ENCODE peak calls at places on chromosomes 4 and X, in four cellular contexts. One of them, this sample, is unnamed.

GRCh38 chr4:7546809-7547367 is 112.2 kb upstream of the PSAPL1 start:
- DNase-seq in Panc1: no peak
- DNase-seq in breast epithelium: no peak
- DNase-seq in HepG2: no peak
- DNase-seq in this sample: no peak

GRCh38 chr4:163748474-163748873 is 254.0 kb downstream of the TMA16 start:
- DNase-seq in Panc1: no peak
- DNase-seq in breast epithelium: no peak
- DNase-seq in HepG2: no peak
- DNase-seq in this sample: no peak

GRCh38 chrX:80879916-80880315 is 70.2 kb upstream of the BRWD3 start:
- DNase-seq in Panc1: no peak
- DNase-seq in breast epithelium: no peak
- DNase-seq in HepG2: no peak
- DNase-seq in this sample: no peak

GRCh38 chr4:139300431-139301142 is 718 bp upstream of the NAA15 start:
- DNase-seq in Panc1: peak; percentile 39
- DNase-seq in breast epithelium: no peak
- DNase-seq in HepG2: no peak
- DNase-seq in this sample: no peak

GRCh38 chr4:145308598-145308997 is 128.2 kb upstream of the OTUD4 start:
- DNase-seq in Panc1: no peak
- DNase-seq in breast epithelium: no peak
- DNase-seq in HepG2: no peak
- DNase-seq in this sample: no peak

GRCh38 chr4:180422989-180423766 is 1820.0 kb upstream of the TENM3 start:
- DNase-seq in Panc1: no peak
- DNase-seq in breast epithelium: no peak
- DNase-seq in HepG2: no peak
- DNase-seq in this sample: no peak

GRCh38 chr4:175970734-175971133 is 94.9 kb upstream of the WDR17 start:
- DNase-seq in Panc1: no peak
- DNase-seq in breast epithelium: no peak
- DNase-seq in HepG2: no peak
- DNase-seq in this sample: no peak

GRCh38 chr4:78567502-78568075 is 16.0 kb downstream of the ANXA3 start:
- DNase-seq in Panc1: no peak
- DNase-seq in breast epithelium: no peak
- DNase-seq in HepG2: peak; percentile 50
- DNase-seq in this sample: no peak

GRCh38 chr4:56186808-56187523 is 200.3 kb downstream of the AASDH start:
- DNase-seq in Panc1: no peak
- DNase-seq in breast epithelium: no peak
- DNase-seq in HepG2: no peak
- DNase-seq in this sample: no peak

GRCh38 chr4:87679449-87680169 is 29.5 kb downstream of the DMP1 start:
- DNase-seq in Panc1: peak; percentile 10
- DNase-seq in breast epithelium: no peak
- DNase-seq in HepG2: peak; percentile 48
- DNase-seq in this sample: no peak

GRCh38 chr4:16205298-16206164 is 20.7 kb downstream of the TAPT1 start:
- DNase-seq in Panc1: no peak
- DNase-seq in breast epithelium: no peak
- DNase-seq in HepG2: peak; percentile 31
- DNase-seq in this sample: no peak

GRCh38 chr4:114264877-114265291 is 285.4 kb upstream of the ARSJ start:
- DNase-seq in Panc1: no peak
- DNase-seq in breast epithelium: no peak
- DNase-seq in HepG2: peak; percentile 1
- DNase-seq in this sample: no peak

DNA sequence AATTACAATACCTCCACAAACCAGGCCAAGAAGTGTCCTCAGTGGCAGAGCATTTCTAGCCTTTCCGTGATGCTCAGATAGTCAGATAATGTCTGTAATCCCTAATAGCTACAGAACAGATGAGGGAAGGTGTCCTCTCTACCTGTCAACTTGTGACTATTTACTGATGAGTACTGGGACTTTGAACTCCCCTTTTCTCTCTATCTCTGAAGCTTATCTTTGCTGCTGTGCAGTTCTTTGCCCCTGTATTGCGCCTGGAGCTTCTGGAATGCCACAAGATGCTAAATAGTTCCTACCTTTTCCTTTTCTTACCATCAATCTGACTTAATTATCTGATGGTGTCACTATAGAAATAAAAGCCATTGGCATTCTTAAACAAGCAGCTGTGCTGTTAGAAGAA is 30.5 kb downstream of the FGF2 start:
- DNase-seq in Panc1: no peak
- DNase-seq in breast epithelium: no peak
- DNase-seq in HepG2: no peak
- DNase-seq in this sample: no peak
- H3K27ac ChIP-seq in Panc1: no peak overlapping the region
- H3K27ac ChIP-seq in breast epithelium: peak overlapping the region; percentile 52
- H3K27ac ChIP-seq in HepG2: no peak overlapping the region
- H3K27ac ChIP-seq in this sample: no peak overlapping the region

DNA sequence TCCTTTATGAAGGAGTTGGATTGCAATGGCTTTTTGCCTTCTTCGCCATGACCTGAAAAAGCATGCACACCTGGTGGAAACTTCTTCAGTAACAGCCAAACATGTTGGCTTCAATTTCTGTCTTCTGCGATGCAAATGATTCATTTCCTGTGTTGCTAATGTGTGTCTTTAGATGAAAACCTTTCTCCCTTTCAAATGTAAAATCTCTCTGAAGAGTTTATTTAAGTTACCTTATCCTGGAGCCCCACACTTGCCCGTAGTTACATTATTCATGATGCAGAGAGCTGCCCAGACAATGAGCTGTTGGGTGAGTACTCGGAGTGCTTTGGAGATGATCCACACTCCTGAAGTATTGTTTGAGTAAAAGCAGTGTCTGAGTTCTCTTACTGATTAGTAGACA is 1100.9 kb downstream of the RPA4 start:
- DNase-seq in Panc1: no peak
- DNase-seq in breast epithelium: no peak
- DNase-seq in HepG2: no peak
- DNase-seq in this sample: no peak
- H3K4me1 ChIP-seq in Panc1: no peaks in the 10 kb centered on the region
- H3K4me1 ChIP-seq in breast epithelium: no peaks in the 10 kb centered on the region
- H3K4me1 ChIP-seq in HepG2: no peaks in the 10 kb centered on the region
- H3K4me1 ChIP-seq in this sample: no peaks in the 10 kb centered on the region

DNA sequence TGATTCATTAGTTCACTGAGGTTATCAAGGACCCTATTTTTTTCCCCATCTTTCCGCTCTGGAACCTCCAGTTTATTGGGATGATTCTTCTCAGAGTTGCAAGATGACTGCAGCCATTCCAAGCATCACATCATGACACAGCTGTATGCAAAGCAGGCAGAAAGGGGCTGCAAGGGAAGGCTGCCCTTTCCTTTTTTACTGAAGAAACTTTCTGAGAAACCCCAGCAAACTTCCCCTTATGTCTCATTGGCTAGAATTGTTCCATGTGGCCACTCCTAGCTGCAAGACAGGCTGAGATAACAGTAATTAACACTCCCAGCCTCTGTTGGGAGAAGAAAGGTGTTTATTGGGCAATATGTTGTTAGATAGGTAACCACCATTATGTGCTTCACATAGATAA is 102.6 kb downstream of the SATL1 start:
- DNase-seq in Panc1: no peak
- DNase-seq in breast epithelium: no peak
- DNase-seq in HepG2: no peak
- DNase-seq in this sample: no peak
- TF ChIP-seq POLR2AphosphoS5 in Panc1: no peak
- TF ChIP-seq POLR2AphosphoS5 in breast epithelium: no peak
- TF ChIP-seq POLR2AphosphoS5 in HepG2: no peak
- TF ChIP-seq POLR2AphosphoS5 in this sample: no peak

GRCh38 chr4:102431608-102431961 is 69.6 kb upstream of the NFKB1 start:
- DNase-seq in Panc1: no peak
- DNase-seq in breast epithelium: no peak
- DNase-seq in HepG2: no peak
- DNase-seq in this sample: no peak

GRCh38 chr4:102430511-102430910 is 70.6 kb upstream of the NFKB1 start:
- DNase-seq in Panc1: no peak
- DNase-seq in breast epithelium: no peak
- DNase-seq in HepG2: no peak
- DNase-seq in this sample: no peak

GRCh38 chr4:102427599-102427998 is 73.6 kb upstream of the NFKB1 start:
- DNase-seq in Panc1: no peak
- DNase-seq in breast epithelium: no peak
- DNase-seq in HepG2: no peak
- DNase-seq in this sample: no peak

GRCh38 chr4:102429553-102429952 is 71.6 kb upstream of the NFKB1 start:
- DNase-seq in Panc1: no peak
- DNase-seq in breast epithelium: no peak
- DNase-seq in HepG2: no peak
- DNase-seq in this sample: no peak
- H3K27ac ChIP-seq in Panc1: no peak overlapping the region
- H3K27ac ChIP-seq in breast epithelium: no peak overlapping the region
- H3K27ac ChIP-seq in HepG2: no peak overlapping the region
- H3K27ac ChIP-seq in this sample: no peak overlapping the region

GRCh38 chr4:123421942-123422781 is 25.6 kb downstream of the SPRY1 start:
- DNase-seq in Panc1: no peak
- DNase-seq in breast epithelium: no peak
- DNase-seq in HepG2: no peak
- DNase-seq in this sample: no peak
- H3K4me1 ChIP-seq in Panc1: peaks cover 19% of the 10 kb centered on the region
- H3K4me1 ChIP-seq in breast epithelium: no peaks in the 10 kb centered on the region
- H3K4me1 ChIP-seq in HepG2: peaks cover 36% of the 10 kb centered on the region
- H3K4me1 ChIP-seq in this sample: peaks cover 12% of the 10 kb centered on the region

GRCh38 chrX:108332281-108332680 is 105.9 kb downstream of the COL4A6 start:
- DNase-seq in Panc1: no peak
- DNase-seq in breast epithelium: no peak
- DNase-seq in HepG2: no peak
- DNase-seq in this sample: no peak

DNA sequence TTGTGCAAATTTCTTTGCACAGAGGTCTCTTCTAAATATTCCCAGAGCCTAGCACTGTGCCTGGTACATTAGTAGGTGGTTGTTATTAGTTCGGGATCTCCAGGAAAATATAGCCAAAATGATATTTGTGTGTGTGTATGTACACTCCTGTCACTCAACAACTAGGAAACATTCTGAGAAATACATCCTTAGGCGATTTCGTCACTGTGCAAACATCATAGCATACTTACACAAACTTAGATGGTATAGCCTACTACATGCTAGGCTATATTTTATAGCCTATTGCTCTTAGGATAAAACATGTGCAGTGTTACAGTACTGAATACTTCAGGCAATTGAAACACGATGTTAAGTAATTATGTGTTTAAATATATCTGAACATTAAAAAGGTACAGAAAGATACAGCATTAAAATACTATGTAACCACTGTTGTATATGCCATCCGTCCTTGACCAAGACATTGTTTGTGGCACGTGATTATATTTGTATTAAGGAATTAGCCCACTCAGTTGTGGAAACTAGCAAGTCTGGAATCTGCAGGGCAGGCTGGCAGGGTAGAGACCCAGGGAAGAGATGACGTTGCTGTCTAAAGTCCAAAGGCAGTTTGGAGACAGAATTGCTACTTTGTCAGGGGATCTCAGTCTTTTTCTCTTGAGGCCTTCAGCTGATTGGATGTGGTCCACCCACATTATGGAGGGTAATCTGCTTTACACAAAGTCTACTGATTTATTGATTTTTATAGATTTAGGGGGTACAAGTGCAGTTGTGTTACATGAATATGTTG is 106.9 kb downstream of the COL4A6 start:
- DNase-seq in Panc1: no peak
- DNase-seq in breast epithelium: no peak
- DNase-seq in HepG2: peak; percentile 63
- DNase-seq in this sample: no peak
- TF ChIP-seq POLR2AphosphoS5 in Panc1: no peak
- TF ChIP-seq POLR2AphosphoS5 in breast epithelium: no peak
- TF ChIP-seq POLR2AphosphoS5 in HepG2: no peak
- TF ChIP-seq POLR2AphosphoS5 in this sample: no peak

GRCh38 chrX:112888916-112889315 is 48.3 kb upstream of the AMOT start:
- DNase-seq in Panc1: no peak
- DNase-seq in breast epithelium: no peak
- DNase-seq in HepG2: no peak
- DNase-seq in this sample: no peak
- H3K27ac ChIP-seq in Panc1: no peak overlapping the region
- H3K27ac ChIP-seq in breast epithelium: no peak overlapping the region
- H3K27ac ChIP-seq in HepG2: no peak overlapping the region
- H3K27ac ChIP-seq in this sample: no peak overlapping the region

DNA sequence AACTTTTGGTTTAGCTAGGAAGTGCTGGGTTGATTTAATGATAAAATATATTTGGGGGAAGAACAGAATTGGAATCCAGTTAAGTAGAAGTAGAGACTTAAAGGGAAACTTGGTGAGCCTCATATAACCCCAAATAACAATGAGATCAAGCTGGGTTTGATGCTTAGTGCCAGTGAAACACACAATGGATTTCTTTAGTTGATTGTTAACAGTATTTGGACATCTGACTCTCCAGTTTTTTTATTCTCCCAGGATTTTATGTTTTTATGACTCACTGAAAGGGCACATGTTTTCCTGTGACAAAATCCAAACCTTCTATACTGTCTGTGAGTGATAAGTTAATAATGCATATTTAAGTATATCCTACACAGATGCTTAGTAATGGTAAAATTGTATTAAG is 2.7 kb upstream of the NEUROG2 start:
- DNase-seq in Panc1: no peak
- DNase-seq in breast epithelium: no peak
- DNase-seq in HepG2: no peak
- DNase-seq in this sample: no peak
- H3K4me1 ChIP-seq in Panc1: peaks cover 6% of the 10 kb centered on the region
- H3K4me1 ChIP-seq in breast epithelium: peaks cover 5% of the 10 kb centered on the region
- H3K4me1 ChIP-seq in HepG2: peaks cover 41% of the 10 kb centered on the region
- H3K4me1 ChIP-seq in this sample: peaks cover 70% of the 10 kb centered on the region

GRCh38 chrX:115268421-115268820 is 21.1 kb upstream of the LUZP4 start:
- DNase-seq in Panc1: no peak
- DNase-seq in breast epithelium: no peak
- DNase-seq in HepG2: no peak
- DNase-seq in this sample: no peak
- TF ChIP-seq POLR2AphosphoS5 in Panc1: no peak
- TF ChIP-seq POLR2AphosphoS5 in breast epithelium: no peak
- TF ChIP-seq POLR2AphosphoS5 in HepG2: no peak
- TF ChIP-seq POLR2AphosphoS5 in this sample: no peak

GRCh38 chrX:41441934-41442823 is 5.0 kb upstream of the NYX start:
- DNase-seq in Panc1: peak; percentile 45
- DNase-seq in breast epithelium: peak; percentile 73
- DNase-seq in HepG2: peak; percentile 84
- DNase-seq in this sample: peak; percentile 95
- H3K27ac ChIP-seq in Panc1: peak overlapping the region; percentile 70
- H3K27ac ChIP-seq in breast epithelium: peak overlapping the region; percentile 78
- H3K27ac ChIP-seq in HepG2: peak overlapping the region; percentile 56
- H3K27ac ChIP-seq in this sample: peak overlapping the region; percentile 79

This sample was measured in esophagus muscularis mucosa.